ENCODE peak calls at places on chromosomes 13 and 19, in seven cellular contexts. One of them, this sample, is unnamed.

GRCh38 chr19:45805719-45806118 is 9.4 kb downstream of the RSPH6A start:
- DNase-seq in iPS DF 19.7: no peak
- DNase-seq in activated CD4-positive, CD25-positive, alpha-beta regulatory T cell treated with anti-CD3 and anti-CD28 coated beads, Interleukin-2, amount 50 U/mL, for 16 hours: no peak
- DNase-seq in M059J: no peak
- DNase-seq in nucleus accumbens: no peak
- DNase-seq in midbrain: no peak
- DNase-seq in stimulated activated naive CD8-positive, alpha-beta T cell treated with anti-CD3 and anti-CD28 coated beads, Interleukin-15, amount 100 ng/mL, for 72 hours: no peak
- DNase-seq in this sample: no peak

GRCh38 chr19:47209323-47210179 is 21.4 kb downstream of the BBC3 start:
- DNase-seq in midbrain: no peak
- DNase-seq in nucleus accumbens: no peak
- DNase-seq in stimulated activated naive CD8-positive, alpha-beta T cell treated with anti-CD3 and anti-CD28 coated beads, Interleukin-15, amount 100 ng/mL, for 72 hours: no peak
- DNase-seq in iPS DF 19.7: no peak
- DNase-seq in M059J: peak
- DNase-seq in activated CD4-positive, CD25-positive, alpha-beta regulatory T cell treated with anti-CD3 and anti-CD28 coated beads, Interleukin-2, amount 50 U/mL, for 16 hours: no peak
- DNase-seq in this sample: no peak

GRCh38 chr19:19606021-19606420 is 12.5 kb downstream of the PBX4 start:
- DNase-seq in activated CD4-positive, CD25-positive, alpha-beta regulatory T cell treated with anti-CD3 and anti-CD28 coated beads, Interleukin-2, amount 50 U/mL, for 16 hours: no peak
- DNase-seq in midbrain: no peak
- DNase-seq in stimulated activated naive CD8-positive, alpha-beta T cell treated with anti-CD3 and anti-CD28 coated beads, Interleukin-15, amount 100 ng/mL, for 72 hours: no peak
- DNase-seq in nucleus accumbens: no peak
- DNase-seq in iPS DF 19.7: no peak
- DNase-seq in M059J: peak
- DNase-seq in this sample: no peak

GRCh38 chr19:41265376-41266153 is 1.4 kb downstream of the HNRNPUL1 start:
- DNase-seq in iPS DF 19.7: no peak
- DNase-seq in activated CD4-positive, CD25-positive, alpha-beta regulatory T cell treated with anti-CD3 and anti-CD28 coated beads, Interleukin-2, amount 50 U/mL, for 16 hours: no peak
- DNase-seq in nucleus accumbens: no peak
- DNase-seq in midbrain: no peak
- DNase-seq in M059J: peak
- DNase-seq in stimulated activated naive CD8-positive, alpha-beta T cell treated with anti-CD3 and anti-CD28 coated beads, Interleukin-15, amount 100 ng/mL, for 72 hours: peak
- DNase-seq in this sample: no peak

GRCh38 chr13:33135097-33135496 is 118.9 kb downstream of the KL start:
- DNase-seq in midbrain: no peak
- DNase-seq in M059J: no peak
- DNase-seq in activated CD4-positive, CD25-positive, alpha-beta regulatory T cell treated with anti-CD3 and anti-CD28 coated beads, Interleukin-2, amount 50 U/mL, for 16 hours: no peak
- DNase-seq in stimulated activated naive CD8-positive, alpha-beta T cell treated with anti-CD3 and anti-CD28 coated beads, Interleukin-15, amount 100 ng/mL, for 72 hours: no peak
- DNase-seq in nucleus accumbens: no peak
- DNase-seq in iPS DF 19.7: no peak
- DNase-seq in this sample: no peak

GRCh38 chr19:54439174-54439851 is 9.7 kb upstream of the LENG8 start:
- DNase-seq in activated CD4-positive, CD25-positive, alpha-beta regulatory T cell treated with anti-CD3 and anti-CD28 coated beads, Interleukin-2, amount 50 U/mL, for 16 hours: no peak
- DNase-seq in stimulated activated naive CD8-positive, alpha-beta T cell treated with anti-CD3 and anti-CD28 coated beads, Interleukin-15, amount 100 ng/mL, for 72 hours: no peak
- DNase-seq in iPS DF 19.7: no peak
- DNase-seq in M059J: no peak
- DNase-seq in midbrain: peak
- DNase-seq in nucleus accumbens: peak
- DNase-seq in this sample: peak

GRCh38 chr13:76523740-76524382 is 362.3 kb downstream of the KCTD12 start:
- DNase-seq in activated CD4-positive, CD25-positive, alpha-beta regulatory T cell treated with anti-CD3 and anti-CD28 coated beads, Interleukin-2, amount 50 U/mL, for 16 hours: no peak
- DNase-seq in iPS DF 19.7: no peak
- DNase-seq in M059J: no peak
- DNase-seq in stimulated activated naive CD8-positive, alpha-beta T cell treated with anti-CD3 and anti-CD28 coated beads, Interleukin-15, amount 100 ng/mL, for 72 hours: no peak
- DNase-seq in midbrain: no peak
- DNase-seq in nucleus accumbens: no peak
- DNase-seq in this sample: no peak

GRCh38 chr19:33063356-33064116 is 1.2 kb downstream of the RHPN2 start:
- DNase-seq in midbrain: peak
- DNase-seq in nucleus accumbens: no peak
- DNase-seq in M059J: peak
- DNase-seq in stimulated activated naive CD8-positive, alpha-beta T cell treated with anti-CD3 and anti-CD28 coated beads, Interleukin-15, amount 100 ng/mL, for 72 hours: no peak
- DNase-seq in activated CD4-positive, CD25-positive, alpha-beta regulatory T cell treated with anti-CD3 and anti-CD28 coated beads, Interleukin-2, amount 50 U/mL, for 16 hours: no peak
- DNase-seq in iPS DF 19.7: no peak
- DNase-seq in this sample: peak

GRCh38 chr13:113654591-113655357 is 3.2 kb downstream of the ATP4B start:
- DNase-seq in M059J: no peak
- DNase-seq in nucleus accumbens: no peak
- DNase-seq in stimulated activated naive CD8-positive, alpha-beta T cell treated with anti-CD3 and anti-CD28 coated beads, Interleukin-15, amount 100 ng/mL, for 72 hours: no peak
- DNase-seq in activated CD4-positive, CD25-positive, alpha-beta regulatory T cell treated with anti-CD3 and anti-CD28 coated beads, Interleukin-2, amount 50 U/mL, for 16 hours: no peak
- DNase-seq in midbrain: no peak
- DNase-seq in iPS DF 19.7: no peak
- DNase-seq in this sample: no peak

GRCh38 chr19:40283414-40284250 is 1.5 kb downstream of the AKT2 start:
- DNase-seq in nucleus accumbens: no peak
- DNase-seq in midbrain: no peak
- DNase-seq in iPS DF 19.7: no peak
- DNase-seq in stimulated activated naive CD8-positive, alpha-beta T cell treated with anti-CD3 and anti-CD28 coated beads, Interleukin-15, amount 100 ng/mL, for 72 hours: no peak
- DNase-seq in activated CD4-positive, CD25-positive, alpha-beta regulatory T cell treated with anti-CD3 and anti-CD28 coated beads, Interleukin-2, amount 50 U/mL, for 16 hours: no peak
- DNase-seq in M059J: no peak
- DNase-seq in this sample: peak

GRCh38 chr19:11142528-11143171 is 12.9 kb downstream of the SPC24 start:
- DNase-seq in activated CD4-positive, CD25-positive, alpha-beta regulatory T cell treated with anti-CD3 and anti-CD28 coated beads, Interleukin-2, amount 50 U/mL, for 16 hours: no peak
- DNase-seq in stimulated activated naive CD8-positive, alpha-beta T cell treated with anti-CD3 and anti-CD28 coated beads, Interleukin-15, amount 100 ng/mL, for 72 hours: no peak
- DNase-seq in midbrain: peak
- DNase-seq in nucleus accumbens: peak
- DNase-seq in M059J: peak
- DNase-seq in iPS DF 19.7: peak
- DNase-seq in this sample: peak

GRCh38 chr19:55867101-55867500 is 30.8 kb downstream of the NLRP4 start:
- DNase-seq in activated CD4-positive, CD25-positive, alpha-beta regulatory T cell treated with anti-CD3 and anti-CD28 coated beads, Interleukin-2, amount 50 U/mL, for 16 hours: no peak
- DNase-seq in midbrain: no peak
- DNase-seq in nucleus accumbens: no peak
- DNase-seq in stimulated activated naive CD8-positive, alpha-beta T cell treated with anti-CD3 and anti-CD28 coated beads, Interleukin-15, amount 100 ng/mL, for 72 hours: no peak
- DNase-seq in iPS DF 19.7: no peak
- DNase-seq in M059J: no peak
- DNase-seq in this sample: no peak

GRCh38 chr13:48265217-48265815 is 32.3 kb downstream of the ITM2B start:
- DNase-seq in activated CD4-positive, CD25-positive, alpha-beta regulatory T cell treated with anti-CD3 and anti-CD28 coated beads, Interleukin-2, amount 50 U/mL, for 16 hours: no peak
- DNase-seq in M059J: no peak
- DNase-seq in stimulated activated naive CD8-positive, alpha-beta T cell treated with anti-CD3 and anti-CD28 coated beads, Interleukin-15, amount 100 ng/mL, for 72 hours: no peak
- DNase-seq in midbrain: no peak
- DNase-seq in iPS DF 19.7: no peak
- DNase-seq in nucleus accumbens: no peak
- DNase-seq in this sample: no peak

GRCh38 chr13:73462241-73462640 is 403.4 kb downstream of the KLF5 start:
- DNase-seq in iPS DF 19.7: no peak
- DNase-seq in M059J: no peak
- DNase-seq in stimulated activated naive CD8-positive, alpha-beta T cell treated with anti-CD3 and anti-CD28 coated beads, Interleukin-15, amount 100 ng/mL, for 72 hours: no peak
- DNase-seq in activated CD4-positive, CD25-positive, alpha-beta regulatory T cell treated with anti-CD3 and anti-CD28 coated beads, Interleukin-2, amount 50 U/mL, for 16 hours: no peak
- DNase-seq in midbrain: no peak
- DNase-seq in nucleus accumbens: no peak
- DNase-seq in this sample: no peak

GRCh38 chr13:30333601-30334000 is 26.2 kb upstream of the KATNAL1 start:
- DNase-seq in iPS DF 19.7: no peak
- DNase-seq in activated CD4-positive, CD25-positive, alpha-beta regulatory T cell treated with anti-CD3 and anti-CD28 coated beads, Interleukin-2, amount 50 U/mL, for 16 hours: no peak
- DNase-seq in stimulated activated naive CD8-positive, alpha-beta T cell treated with anti-CD3 and anti-CD28 coated beads, Interleukin-15, amount 100 ng/mL, for 72 hours: no peak
- DNase-seq in midbrain: no peak
- DNase-seq in nucleus accumbens: no peak
- DNase-seq in M059J: no peak
- DNase-seq in this sample: no peak

GRCh38 chr19:5251096-5252065 is 89.2 kb downstream of the PTPRS start:
- DNase-seq in midbrain: no peak
- DNase-seq in nucleus accumbens: no peak
- DNase-seq in M059J: no peak
- DNase-seq in stimulated activated naive CD8-positive, alpha-beta T cell treated with anti-CD3 and anti-CD28 coated beads, Interleukin-15, amount 100 ng/mL, for 72 hours: no peak
- DNase-seq in iPS DF 19.7: no peak
- DNase-seq in activated CD4-positive, CD25-positive, alpha-beta regulatory T cell treated with anti-CD3 and anti-CD28 coated beads, Interleukin-2, amount 50 U/mL, for 16 hours: no peak
- DNase-seq in this sample: no peak

GRCh38 chr19:20334760-20335159 is 167.7 kb downstream of the ZNF486 start:
- DNase-seq in M059J: no peak
- DNase-seq in midbrain: no peak
- DNase-seq in iPS DF 19.7: no peak
- DNase-seq in stimulated activated naive CD8-positive, alpha-beta T cell treated with anti-CD3 and anti-CD28 coated beads, Interleukin-15, amount 100 ng/mL, for 72 hours: no peak
- DNase-seq in activated CD4-positive, CD25-positive, alpha-beta regulatory T cell treated with anti-CD3 and anti-CD28 coated beads, Interleukin-2, amount 50 U/mL, for 16 hours: no peak
- DNase-seq in nucleus accumbens: no peak
- DNase-seq in this sample: no peak

GRCh38 chr13:38763446-38764381 is 76.8 kb downstream of the FREM2 start:
- DNase-seq in M059J: peak
- DNase-seq in stimulated activated naive CD8-positive, alpha-beta T cell treated with anti-CD3 and anti-CD28 coated beads, Interleukin-15, amount 100 ng/mL, for 72 hours: no peak
- DNase-seq in midbrain: peak
- DNase-seq in activated CD4-positive, CD25-positive, alpha-beta regulatory T cell treated with anti-CD3 and anti-CD28 coated beads, Interleukin-2, amount 50 U/mL, for 16 hours: no peak
- DNase-seq in iPS DF 19.7: peak
- DNase-seq in nucleus accumbens: peak
- DNase-seq in this sample: no peak

GRCh38 chr19:38841787-38842438 is 7.9 kb downstream of the HNRNPL start:
- DNase-seq in iPS DF 19.7: no peak
- DNase-seq in M059J: no peak
- DNase-seq in nucleus accumbens: no peak
- DNase-seq in midbrain: no peak
- DNase-seq in activated CD4-positive, CD25-positive, alpha-beta regulatory T cell treated with anti-CD3 and anti-CD28 coated beads, Interleukin-2, amount 50 U/mL, for 16 hours: no peak
- DNase-seq in stimulated activated naive CD8-positive, alpha-beta T cell treated with anti-CD3 and anti-CD28 coated beads, Interleukin-15, amount 100 ng/mL, for 72 hours: no peak
- DNase-seq in this sample: no peak

GRCh38 chr19:8320564-8321066 is 560 bp downstream of the NDUFA7 start:
- DNase-seq in midbrain: no peak
- DNase-seq in M059J: no peak
- DNase-seq in stimulated activated naive CD8-positive, alpha-beta T cell treated with anti-CD3 and anti-CD28 coated beads, Interleukin-15, amount 100 ng/mL, for 72 hours: no peak
- DNase-seq in activated CD4-positive, CD25-positive, alpha-beta regulatory T cell treated with anti-CD3 and anti-CD28 coated beads, Interleukin-2, amount 50 U/mL, for 16 hours: no peak
- DNase-seq in nucleus accumbens: no peak
- DNase-seq in iPS DF 19.7: no peak
- DNase-seq in this sample: no peak

GRCh38 chr13:106649495-106649894 is 81.6 kb upstream of the ARGLU1 start:
- DNase-seq in M059J: peak
- DNase-seq in stimulated activated naive CD8-positive, alpha-beta T cell treated with anti-CD3 and anti-CD28 coated beads, Interleukin-15, amount 100 ng/mL, for 72 hours: no peak
- DNase-seq in midbrain: no peak
- DNase-seq in nucleus accumbens: no peak
- DNase-seq in iPS DF 19.7: no peak
- DNase-seq in activated CD4-positive, CD25-positive, alpha-beta regulatory T cell treated with anti-CD3 and anti-CD28 coated beads, Interleukin-2, amount 50 U/mL, for 16 hours: no peak
- DNase-seq in this sample: no peak

GRCh38 chr19:16896098-16896912 is 7.5 kb downstream of the F2RL3 start:
- DNase-seq in stimulated activated naive CD8-positive, alpha-beta T cell treated with anti-CD3 and anti-CD28 coated beads, Interleukin-15, amount 100 ng/mL, for 72 hours: peak
- DNase-seq in nucleus accumbens: no peak
- DNase-seq in M059J: no peak
- DNase-seq in midbrain: no peak
- DNase-seq in iPS DF 19.7: no peak
- DNase-seq in activated CD4-positive, CD25-positive, alpha-beta regulatory T cell treated with anti-CD3 and anti-CD28 coated beads, Interleukin-2, amount 50 U/mL, for 16 hours: no peak
- DNase-seq in this sample: peak

GRCh38 chr19:2271516-2272103 is 10.4 kb downstream of the PEAK3 start:
- DNase-seq in iPS DF 19.7: no peak
- DNase-seq in M059J: peak
- DNase-seq in stimulated activated naive CD8-positive, alpha-beta T cell treated with anti-CD3 and anti-CD28 coated beads, Interleukin-15, amount 100 ng/mL, for 72 hours: no peak
- DNase-seq in midbrain: no peak
- DNase-seq in activated CD4-positive, CD25-positive, alpha-beta regulatory T cell treated with anti-CD3 and anti-CD28 coated beads, Interleukin-2, amount 50 U/mL, for 16 hours: no peak
- DNase-seq in nucleus accumbens: no peak
- DNase-seq in this sample: no peak

GRCh38 chr13:21813110-21813509 is 142.2 kb downstream of the FGF9 start:
- DNase-seq in nucleus accumbens: no peak
- DNase-seq in midbrain: no peak
- DNase-seq in stimulated activated naive CD8-positive, alpha-beta T cell treated with anti-CD3 and anti-CD28 coated beads, Interleukin-15, amount 100 ng/mL, for 72 hours: no peak
- DNase-seq in iPS DF 19.7: no peak
- DNase-seq in M059J: no peak
- DNase-seq in activated CD4-positive, CD25-positive, alpha-beta regulatory T cell treated with anti-CD3 and anti-CD28 coated beads, Interleukin-2, amount 50 U/mL, for 16 hours: no peak
- DNase-seq in this sample: no peak

GRCh38 chr19:42109896-42110295 is 22.4 kb downstream of the POU2F2 start:
- DNase-seq in midbrain: no peak
- DNase-seq in iPS DF 19.7: no peak
- DNase-seq in stimulated activated naive CD8-positive, alpha-beta T cell treated with anti-CD3 and anti-CD28 coated beads, Interleukin-15, amount 100 ng/mL, for 72 hours: no peak
- DNase-seq in activated CD4-positive, CD25-positive, alpha-beta regulatory T cell treated with anti-CD3 and anti-CD28 coated beads, Interleukin-2, amount 50 U/mL, for 16 hours: no peak
- DNase-seq in M059J: no peak
- DNase-seq in nucleus accumbens: no peak
- DNase-seq in this sample: no peak